ENCODE peak calls at places on chromosome 12, in four cellular contexts. Y, N, F and P are unnamed samples.

GRCh38 chr12:5200276-5201087 is 156.8 kb downstream of the KCNA5 start:
- DNase-seq in N (no peak), F (peak), Y (peak), P (no peak)

GRCh38 chr12:21697829-21698630 is 40.4 kb upstream of the LDHB start:
- DNase-seq in Y (no peak), F (peak), N (no peak), P (peak)

GRCh38 chr12:95874452-95874851 is 15.7 kb downstream of the SNRPF start:
- DNase-seq in F (no peak), N (no peak), Y (no peak), P (no peak)

GRCh38 chr12:108649126-108649525 is 15.4 kb upstream of the SELPLG start:
- DNase-seq in Y (no peak), F (no peak), N (no peak), P (no peak)

GRCh38 chr12:130787445-130788410 is 51.3 kb downstream of the STX2 start:
- DNase-seq in F (no peak), Y (no peak), N (no peak), P (no peak)

GRCh38 chr12:50610171-50610570 is 105.4 kb downstream of the DIP2B start:
- DNase-seq in Y (no peak), F (no peak), N (no peak), P (no peak)

GRCh38 chr12:45794422-45794821 is 64.9 kb downstream of the ARID2 start:
- DNase-seq in F (no peak), N (no peak), Y (no peak), P (no peak)

GRCh38 chr12:118061876-118062791 is 1.2 kb upstream of the WSB2 start:
- DNase-seq in N (no peak), Y (peak), F (no peak), P (no peak)

GRCh38 chr12:55906056-55906455 is 21.6 kb downstream of the PYM1 start:
- DNase-seq in Y (no peak), F (no peak), N (no peak), P (no peak)

GRCh38 chr12:102955926-102956737 is 1.3 kb upstream of the ASCL1 start:
- DNase-seq in Y (peak), N (no peak), F (no peak), P (no peak)

GRCh38 chr12:126483145-126484068 is 1418.2 kb downstream of the AACS start:
- DNase-seq in Y (no peak), N (no peak), F (no peak), P (no peak)

GRCh38 chr12:94204647-94205247 is 56.4 kb downstream of the PLXNC1 start:
- DNase-seq in N (no peak), F (no peak), Y (no peak), P (no peak)

GRCh38 chr12:57008113-57008687 is 1.9 kb upstream of the ZBTB39 start:
- DNase-seq in N (no peak), Y (no peak), F (peak), P (no peak)